ENCODE peak calls at places on chromosomes 2 and 18, in six cellular contexts. E, I, D, C, A and S are unnamed samples.

GRCh38 chr18:76412010-76412817 is 82.8 kb downstream of the ZNF516 start:
- DNase-seq in I (no peak), D (peak), E (no peak), A (no peak), C (no peak), S (no peak)

GRCh38 chr2:76197842-76198448 is 487.2 kb upstream of the GCFC2 start:
- DNase-seq in C (peak), D (peak), A (peak), I (peak), E (peak), S (peak)

GRCh38 chr18:46215902-46216723 is 111.9 kb downstream of the HAUS1 start:
- DNase-seq in D (no peak), A (no peak), I (no peak), C (no peak), E (no peak), S (no peak)

GRCh38 chr2:10283106-10284062 is 19.3 kb upstream of the HPCAL1 start:
- DNase-seq in D (peak), C (peak), A (peak), E (peak), I (peak), S (no peak)

GRCh38 chr2:197498627-197498936 is 1.1 kb downstream of the HSPD1 start:
- DNase-seq in C (no peak), I (no peak), E (no peak), D (no peak), A (no peak), S (no peak)

GRCh38 chr2:102708847-102709559 is 52.8 kb upstream of the TMEM182 start:
- DNase-seq in E (peak), C (peak), D (peak), I (no peak), A (peak), S (no peak)

GRCh38 chr2:64404743-64405142 is 49.2 kb upstream of the LGALSL start:
- DNase-seq in A (peak), I (peak), C (peak), D (peak), E (no peak), S (peak)

GRCh38 chr2:200588076-200588678 is 2.4 kb downstream of the AOX1 start:
- DNase-seq in I (no peak), E (no peak), A (no peak), C (no peak), D (no peak), S (no peak)

GRCh38 chr2:110157153-110157793 is 41.7 kb upstream of the MALL start:
- DNase-seq in C (peak), D (peak), A (peak), I (peak), E (peak), S (peak)

GRCh38 chr2:220011859-220012258 is 384.4 kb downstream of the SLC4A3 start:
- DNase-seq in D (no peak), E (peak), C (no peak), I (no peak), A (no peak), S (no peak)

GRCh38 chr2:124995185-124995912 is 970.3 kb downstream of the CNTNAP5 start:
- DNase-seq in C (no peak), A (no peak), D (no peak), I (no peak), E (no peak), S (peak)

GRCh38 chr2:80164375-80164774 is 140.2 kb downstream of the LRRTM1 start:
- DNase-seq in D (no peak), E (no peak), A (no peak), I (no peak), C (no peak), S (no peak)

GRCh38 chr2:232538671-232539070 is 821 bp upstream of the CHRNG start:
- DNase-seq in A (no peak), C (no peak), E (no peak), D (no peak), I (no peak), S (no peak)

GRCh38 chr2:235414422-235414821 is 79.4 kb upstream of the AGAP1 start:
- DNase-seq in A (no peak), C (no peak), E (no peak), D (no peak), I (no peak), S (no peak)

GRCh38 chr2:112623913-112624777 is 21.6 kb upstream of the SLC20A1 start:
- DNase-seq in D (peak), I (no peak), C (peak), E (peak), A (peak), S (no peak)

GRCh38 chr2:212677466-212677865 is 138.9 kb upstream of the ERBB4 start:
- DNase-seq in E (no peak), D (no peak), C (no peak), A (no peak), I (peak), S (peak)

GRCh38 chr2:238511614-238511950 is 84.9 kb downstream of the ASB1 start:
- DNase-seq in C (no peak), E (no peak), A (no peak), D (no peak), I (no peak), S (no peak)

GRCh38 chr2:30321466-30321865 is 90.1 kb downstream of the LBH start:
- DNase-seq in D (peak), A (peak), C (no peak), E (no peak), I (no peak), S (no peak)

GRCh38 chr18:74596959-74597661 is 560 bp upstream of the ZNF407 start:
- DNase-seq in E (no peak), A (no peak), I (peak), D (peak), C (peak), S (peak)

GRCh38 chr2:61016392-61017002 is 1.0 kb upstream of the PEX13 start:
- DNase-seq in E (no peak), C (no peak), D (no peak), I (peak), A (peak), S (peak)

GRCh38 chr2:231810905-231811304 is 24.7 kb downstream of the COPS7B start:
- DNase-seq in D (peak), E (no peak), A (peak), C (peak), I (no peak), S (no peak)

GRCh38 chr2:64626146-64626809 is 27.4 kb downstream of the SERTAD2 start:
- DNase-seq in D (no peak), E (no peak), I (no peak), A (no peak), C (no peak), S (no peak)

GRCh38 chr18:63725682-63726480 is 23.1 kb downstream of the SERPINB11 start:
- DNase-seq in A (no peak), E (no peak), D (no peak), I (peak), C (no peak), S (no peak)

GRCh38 chr2:658426-658825 is 18.8 kb downstream of the TMEM18 start:
- DNase-seq in E (no peak), I (no peak), A (no peak), D (no peak), C (no peak), S (no peak)

GRCh38 chr2:153873062-153874048 is 1.6 kb downstream of the GALNT13 start:
- DNase-seq in D (no peak), I (peak), C (peak), A (no peak), E (no peak), S (peak)

GRCh38 chr2:241870611-241871537 is 1.3 kb downstream of the RTP5 start:
- DNase-seq in D (no peak), E (no peak), A (no peak), I (no peak), C (no peak), S (no peak)

GRCh38 chr2:106057206-106057605 is 136.9 kb downstream of the UXS1 start:
- DNase-seq in E (no peak), A (peak), C (peak), I (no peak), D (peak), S (no peak)

GRCh38 chr2:143426296-143426695 is 297.1 kb downstream of the ARHGAP15 start:
- DNase-seq in I (no peak), C (no peak), A (peak), D (peak), E (no peak), S (no peak)

GRCh38 chr2:143431316-143431715 is 302.1 kb downstream of the ARHGAP15 start:
- DNase-seq in I (no peak), D (no peak), A (peak), C (no peak), E (no peak), S (no peak)

GRCh38 chr2:143428700-143429099 is 299.5 kb downstream of the ARHGAP15 start:
- DNase-seq in D (peak), C (no peak), I (no peak), E (no peak), A (peak), S (no peak)

GRCh38 chr2:143433158-143433557 is 303.9 kb downstream of the ARHGAP15 start:
- DNase-seq in I (peak), A (no peak), D (no peak), C (no peak), E (no peak), S (peak)

GRCh38 chr2:143429932-143430331 is 300.7 kb downstream of the ARHGAP15 start:
- DNase-seq in A (peak), D (no peak), C (no peak), I (no peak), E (no peak), S (no peak)
- TF ChIP-seq EZH2phosphoT487 in A (no peak), D (no peak), C (no peak), I (no peak), E (no peak), S (no peak)

GRCh38 chr2:215577356-215577755 is 141.5 kb upstream of the FN1 start:
- DNase-seq in I (no peak), D (peak), C (no peak), E (no peak), A (peak), S (no peak)
- TF ChIP-seq EZH2phosphoT487 in I (no peak), D (no peak), C (no peak), E (no peak), A (no peak), S (no peak)

GRCh38 chr2:159591221-159591620 is 25.1 kb downstream of the BAZ2B start:
- DNase-seq in I (no peak), D (no peak), A (no peak), C (no peak), E (no peak), S (peak)

GRCh38 chr2:159592446-159592845 is 23.9 kb downstream of the BAZ2B start:
- DNase-seq in A (no peak), E (no peak), I (no peak), C (no peak), D (no peak), S (no peak)

GRCh38 chr2:159600752-159601151 is 15.6 kb downstream of the BAZ2B start:
- DNase-seq in E (peak), D (peak), A (peak), I (no peak), C (no peak), S (no peak)

DNA sequence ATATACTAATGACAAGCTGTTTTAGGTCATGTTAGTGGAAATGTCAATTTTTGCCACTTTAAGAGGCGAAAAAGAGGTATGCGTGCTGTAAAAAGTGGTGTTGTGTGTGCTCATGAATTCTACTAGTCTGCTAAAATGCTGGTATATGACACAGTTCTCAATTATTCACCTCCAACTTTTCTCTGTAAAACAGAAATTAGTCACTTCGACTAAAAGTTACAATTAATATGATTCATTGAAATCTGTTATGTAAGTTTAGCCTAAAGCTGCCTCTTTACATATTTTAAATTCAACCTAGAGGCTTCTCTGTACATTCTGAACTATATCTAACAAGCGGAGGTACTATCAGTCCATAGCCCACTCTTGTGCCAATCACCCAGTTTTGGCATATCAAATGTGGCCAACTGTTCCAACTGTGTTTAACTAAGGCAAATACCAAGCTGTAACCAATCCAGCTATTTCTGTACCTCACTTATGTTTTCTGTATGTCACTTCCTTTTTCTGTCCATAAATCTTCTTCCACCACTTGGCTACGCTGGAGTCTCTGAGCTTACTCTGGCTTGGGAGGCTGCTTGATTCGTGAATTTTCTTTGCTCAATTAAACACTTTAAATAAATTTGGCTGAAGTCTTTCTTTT is 20.8 kb downstream of the BAZ2B start:
- DNase-seq in C (no peak), D (peak), A (peak), E (no peak), I (no peak), S (no peak)
- TF ChIP-seq EZH2phosphoT487 in C (no peak), D (no peak), A (no peak), E (no peak), I (no peak), S (no peak)

GRCh38 chr2:48197618-48198017 is 291.3 kb upstream of the FBXO11 start:
- DNase-seq in E (no peak), I (no peak), C (no peak), D (peak), A (no peak), S (no peak)
- TF ChIP-seq EZH2phosphoT487 in E (no peak), I (no peak), C (no peak), D (no peak), A (no peak), S (no peak)

GRCh38 chr2:45973426-45973825 is 322.0 kb downstream of the PRKCE start:
- DNase-seq in C (no peak), I (no peak), A (no peak), D (no peak), E (no peak), S (no peak)
- TF ChIP-seq EZH2phosphoT487 in C (no peak), I (no peak), A (no peak), D (no peak), E (no peak), S (no peak)

GRCh38 chr2:157245441-157246211 is 11.9 kb upstream of the GALNT5 start:
- DNase-seq in A (peak), I (no peak), D (no peak), E (no peak), C (no peak), S (no peak)
- TF ChIP-seq EZH2phosphoT487 in A (no peak), I (no peak), D (no peak), E (no peak), C (no peak), S (no peak)

GRCh38 chr2:130963058-130963848 is 126.5 kb downstream of the ARHGEF4 start:
- DNase-seq in D (no peak), A (no peak), I (peak), C (peak), E (no peak), S (peak)
- TF ChIP-seq EZH2phosphoT487 in D (no peak), A (no peak), I (peak), C (no peak), E (no peak), S (peak)

GRCh38 chr2:119625226-119625625 is 53.8 kb upstream of the TMEM177 start:
- DNase-seq in A (no peak), I (no peak), D (no peak), C (no peak), E (no peak), S (no peak)

GRCh38 chr2:119630121-119630520 is 48.9 kb upstream of the TMEM177 start:
- DNase-seq in I (no peak), A (no peak), D (no peak), C (no peak), E (no peak), S (no peak)

DNA sequence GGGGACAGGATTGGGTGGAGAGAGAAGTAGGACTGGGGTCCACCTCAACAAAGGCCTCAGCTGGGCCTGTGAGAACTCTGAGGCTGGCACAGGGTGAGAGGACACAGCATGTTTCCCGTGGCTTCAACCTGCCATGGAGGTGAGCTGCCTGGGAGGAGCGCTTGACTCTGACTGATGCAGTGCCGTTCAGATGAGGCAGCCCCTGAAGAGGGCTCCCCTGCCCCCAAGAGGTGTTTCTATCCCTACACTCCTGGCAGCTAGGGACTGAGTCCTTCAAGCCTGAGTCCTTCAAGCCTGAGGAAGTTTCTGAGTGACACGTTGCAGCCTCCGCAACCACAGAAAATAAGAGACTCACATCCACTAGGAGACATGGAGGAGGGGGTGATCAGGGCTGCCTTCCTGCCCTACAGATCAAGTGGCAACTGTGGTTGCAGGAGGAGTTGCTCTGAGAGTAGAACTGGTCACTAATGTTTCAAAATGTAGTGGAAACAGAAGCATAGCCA is 49.6 kb upstream of the TMEM177 start:
- DNase-seq in E (no peak), A (no peak), I (no peak), D (no peak), C (no peak), S (peak)
- TF ChIP-seq EZH2phosphoT487 in E (no peak), A (no peak), I (no peak), D (no peak), C (no peak), S (no peak)

DNA sequence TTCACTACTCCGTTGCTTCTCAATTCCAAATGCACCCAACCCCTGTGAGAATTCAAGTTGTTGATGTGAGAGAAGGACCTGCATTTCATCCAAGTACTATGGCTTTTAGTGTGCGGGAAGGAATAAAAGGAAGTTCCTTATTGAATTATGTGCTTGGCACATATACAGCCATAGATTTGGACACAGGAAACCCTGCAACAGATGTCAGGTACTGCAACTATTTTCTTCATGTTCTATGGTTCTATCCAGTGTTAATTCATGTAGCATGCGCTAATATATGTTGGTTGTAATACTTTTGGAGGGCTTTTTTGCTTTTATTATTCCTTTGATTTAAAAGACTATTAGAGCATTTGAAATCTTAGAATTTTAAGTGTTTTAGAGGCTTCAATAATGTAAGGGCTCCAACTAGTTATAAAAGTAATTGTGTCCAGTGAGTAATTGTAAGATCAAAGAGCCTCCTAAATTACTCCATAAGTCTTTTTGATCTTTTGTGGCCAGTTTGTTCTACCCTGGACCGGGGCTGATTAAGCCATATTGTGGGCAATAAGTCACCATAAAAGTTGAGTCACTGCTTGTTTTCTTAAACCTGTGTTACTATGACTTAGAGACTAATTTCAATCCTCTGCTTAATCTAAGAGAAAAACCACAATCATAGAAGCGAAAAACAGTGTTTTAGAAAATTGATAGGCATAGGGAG is 22.9 kb downstream of the DSG4 start:
- DNase-seq in D (no peak), A (peak), E (peak), C (peak), I (no peak), S (no peak)
- TF ChIP-seq EZH2phosphoT487 in D (no peak), A (no peak), E (no peak), C (no peak), I (no peak), S (no peak)

DNA sequence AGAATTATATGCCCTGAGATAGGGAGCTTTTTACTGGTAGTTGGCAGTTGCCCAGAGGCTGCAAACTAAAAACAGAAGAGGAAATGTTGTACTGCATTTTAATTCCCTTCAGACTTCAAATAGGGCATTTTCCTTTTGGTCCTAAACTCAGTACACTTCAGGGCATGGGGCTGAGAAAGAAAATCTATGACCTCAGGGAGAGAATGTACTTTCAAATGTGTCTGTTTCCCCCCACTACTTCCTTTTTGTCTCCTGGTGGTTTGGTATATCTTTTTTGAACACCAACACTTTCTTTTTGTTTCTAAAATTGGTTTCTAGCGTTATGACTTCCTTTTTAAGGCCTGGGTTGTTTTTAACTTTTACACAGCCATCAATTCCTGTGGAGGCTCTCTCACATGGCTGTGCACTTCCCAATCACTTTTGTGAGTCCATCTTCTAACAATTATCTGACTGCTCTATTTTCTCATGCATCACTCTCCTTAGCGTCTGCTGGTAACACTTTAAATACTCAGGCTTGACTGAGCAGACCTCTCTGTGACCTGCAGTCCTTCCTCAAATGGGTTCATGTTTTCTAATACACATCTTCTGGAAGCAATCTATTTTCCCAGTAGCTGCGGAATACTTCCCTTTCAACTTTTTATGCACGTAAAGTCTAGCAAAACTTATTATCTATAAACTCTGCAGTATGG is 596.0 kb downstream of the LRP1B start:
- DNase-seq in E (no peak), D (no peak), A (no peak), C (no peak), I (no peak), S (no peak)
- TF ChIP-seq EZH2phosphoT487 in E (no peak), D (no peak), A (no peak), C (no peak), I (no peak), S (no peak)